ENCODE peak calls at places on chromosomes 2 and 18, in five cellular contexts. One of them, this sample, is unnamed.

GRCh38 chr18:79513381-79514081 is 117.8 kb downstream of the NFATC1 start:
- DNase-seq in HCT116: no peak
- DNase-seq in vagina: peak; percentile 84
- DNase-seq in uterus: no peak
- DNase-seq in right lobe of liver: no peak
- DNase-seq in this sample: no peak

GRCh38 chr18:79068946-79069791 is at the start of gene ATP9B:
- DNase-seq in HCT116: peak; percentile 87
- DNase-seq in vagina: no peak
- DNase-seq in uterus: peak; percentile 97
- DNase-seq in right lobe of liver: peak; percentile 99
- DNase-seq in this sample: peak; percentile 81

GRCh38 chr2:200703132-200703925 is 108.4 kb upstream of the BZW1 start:
- DNase-seq in HCT116: peak; percentile 68
- DNase-seq in vagina: no peak
- DNase-seq in uterus: peak; percentile 18
- DNase-seq in right lobe of liver: no peak
- DNase-seq in this sample: no peak

GRCh38 chr2:153287109-153287801 is 191.3 kb downstream of the RPRM start:
- DNase-seq in HCT116: peak; percentile 47
- DNase-seq in vagina: no peak
- DNase-seq in uterus: no peak
- DNase-seq in right lobe of liver: no peak
- DNase-seq in this sample: no peak

GRCh38 chr2:19038096-19039015 is 320.1 kb downstream of the OSR1 start:
- DNase-seq in HCT116: no peak
- DNase-seq in vagina: no peak
- DNase-seq in uterus: no peak
- DNase-seq in right lobe of liver: no peak
- DNase-seq in this sample: no peak

GRCh38 chr2:19623488-19623887 is 265.1 kb upstream of the OSR1 start:
- DNase-seq in HCT116: no peak
- DNase-seq in vagina: no peak
- DNase-seq in uterus: no peak
- DNase-seq in right lobe of liver: no peak
- DNase-seq in this sample: no peak

GRCh38 chr2:31558401-31559295 is 22.1 kb downstream of the SRD5A2 start:
- DNase-seq in HCT116: no peak
- DNase-seq in vagina: no peak
- DNase-seq in uterus: no peak
- DNase-seq in right lobe of liver: peak; percentile 79
- DNase-seq in this sample: no peak

GRCh38 chr2:216860738-216861137 is 874 bp upstream of the TNP1 start:
- DNase-seq in HCT116: no peak
- DNase-seq in vagina: no peak
- DNase-seq in uterus: no peak
- DNase-seq in right lobe of liver: no peak
- DNase-seq in this sample: no peak

GRCh38 chr18:46071615-46071893 is 506 bp downstream of the PSTPIP2 start:
- DNase-seq in HCT116: no peak
- DNase-seq in vagina: no peak
- DNase-seq in uterus: no peak
- DNase-seq in right lobe of liver: no peak
- DNase-seq in this sample: no peak

GRCh38 chr2:112881217-112882000 is 29.6 kb upstream of the IL37 start:
- DNase-seq in HCT116: peak; percentile 16
- DNase-seq in vagina: no peak
- DNase-seq in uterus: no peak
- DNase-seq in right lobe of liver: no peak
- DNase-seq in this sample: no peak

GRCh38 chr2:182545420-182546167 is 118.8 kb upstream of the PDE1A start:
- DNase-seq in HCT116: no peak
- DNase-seq in vagina: no peak
- DNase-seq in uterus: no peak
- DNase-seq in right lobe of liver: no peak
- DNase-seq in this sample: no peak
- H3K27ac ChIP-seq in HCT116: no peak overlapping the region
- H3K27ac ChIP-seq in vagina: no peak overlapping the region
- H3K27ac ChIP-seq in uterus: peak overlapping the region; percentile 17
- H3K27ac ChIP-seq in right lobe of liver: no peak overlapping the region
- H3K27ac ChIP-seq in this sample: no peak overlapping the region

GRCh38 chr2:160492401-160493226 is 993 bp downstream of the RBMS1 start:
- DNase-seq in HCT116: peak; percentile 13
- DNase-seq in vagina: no peak
- DNase-seq in uterus: peak; percentile 80
- DNase-seq in right lobe of liver: peak; percentile 83
- DNase-seq in this sample: no peak
- TF ChIP-seq POLR2A in HCT116: no peak
- TF ChIP-seq POLR2A in vagina: peak; percentile 15
- TF ChIP-seq POLR2A in uterus: peak; percentile 52
- TF ChIP-seq POLR2A in right lobe of liver: peak; percentile 56
- TF ChIP-seq POLR2A in this sample: no peak

GRCh38 chr2:83071914-83072313 is 1387.2 kb downstream of the SUCLG1 start:
- DNase-seq in HCT116: no peak
- DNase-seq in vagina: no peak
- DNase-seq in uterus: no peak
- DNase-seq in right lobe of liver: no peak
- DNase-seq in this sample: no peak
- TF ChIP-seq CTCF in HCT116: no peak
- TF ChIP-seq CTCF in vagina: no peak
- TF ChIP-seq CTCF in uterus: no peak
- TF ChIP-seq CTCF in right lobe of liver: no peak
- TF ChIP-seq CTCF in this sample: no peak

DNA sequence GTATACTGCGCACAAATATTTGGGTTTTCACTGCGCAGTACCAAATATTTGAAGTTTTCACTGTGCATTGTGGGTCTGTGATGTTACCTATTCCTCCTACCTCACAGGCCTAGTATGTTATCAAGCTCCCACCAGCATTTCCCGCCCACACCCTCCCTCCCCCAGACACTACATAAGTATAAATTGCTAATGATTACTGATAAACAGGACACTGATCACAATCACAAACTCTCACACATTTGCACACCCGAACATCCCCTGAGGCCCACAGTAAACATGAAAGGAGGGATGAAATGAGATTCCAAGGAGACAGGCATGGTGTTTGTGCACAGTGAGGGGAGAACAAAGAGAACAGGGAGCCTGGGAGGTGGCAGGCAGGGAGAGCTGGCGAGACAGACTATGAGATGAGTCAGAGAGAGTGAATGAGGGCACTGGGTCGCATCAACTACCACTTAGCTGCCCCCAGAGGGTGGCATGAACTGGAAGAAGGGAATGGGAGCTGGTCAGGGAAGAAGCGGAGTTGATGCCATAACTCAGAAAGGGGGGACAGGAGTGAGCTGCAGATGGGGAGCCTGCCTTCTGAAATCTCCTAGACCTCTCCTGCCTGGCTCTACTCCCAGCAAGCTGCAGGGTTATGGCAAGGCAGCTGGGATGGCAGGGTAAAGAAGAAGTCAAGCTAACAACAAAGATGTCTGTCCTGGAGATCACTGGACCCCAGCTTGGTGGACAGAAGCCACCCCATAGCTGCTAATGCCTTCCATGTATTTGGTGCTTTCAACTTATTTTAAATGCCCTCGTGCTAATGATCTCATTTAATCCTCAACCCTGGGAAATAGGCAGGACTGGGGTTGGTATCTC is 5.2 kb downstream of the KIF3C start:
- DNase-seq in HCT116: no peak
- DNase-seq in vagina: no peak
- DNase-seq in uterus: no peak
- DNase-seq in right lobe of liver: no peak
- DNase-seq in this sample: no peak
- H3K27ac ChIP-seq in HCT116: no peak overlapping the region
- H3K27ac ChIP-seq in vagina: no peak overlapping the region
- H3K27ac ChIP-seq in uterus: no peak overlapping the region
- H3K27ac ChIP-seq in right lobe of liver: no peak overlapping the region
- H3K27ac ChIP-seq in this sample: no peak overlapping the region

GRCh38 chr2:221097949-221098348 is 474.2 kb downstream of the EPHA4 start:
- DNase-seq in HCT116: no peak
- DNase-seq in vagina: no peak
- DNase-seq in uterus: no peak
- DNase-seq in right lobe of liver: no peak
- DNase-seq in this sample: no peak
- TF ChIP-seq POLR2A in HCT116: no peak
- TF ChIP-seq POLR2A in vagina: no peak
- TF ChIP-seq POLR2A in uterus: no peak
- TF ChIP-seq POLR2A in right lobe of liver: no peak
- TF ChIP-seq POLR2A in this sample: no peak

DNA sequence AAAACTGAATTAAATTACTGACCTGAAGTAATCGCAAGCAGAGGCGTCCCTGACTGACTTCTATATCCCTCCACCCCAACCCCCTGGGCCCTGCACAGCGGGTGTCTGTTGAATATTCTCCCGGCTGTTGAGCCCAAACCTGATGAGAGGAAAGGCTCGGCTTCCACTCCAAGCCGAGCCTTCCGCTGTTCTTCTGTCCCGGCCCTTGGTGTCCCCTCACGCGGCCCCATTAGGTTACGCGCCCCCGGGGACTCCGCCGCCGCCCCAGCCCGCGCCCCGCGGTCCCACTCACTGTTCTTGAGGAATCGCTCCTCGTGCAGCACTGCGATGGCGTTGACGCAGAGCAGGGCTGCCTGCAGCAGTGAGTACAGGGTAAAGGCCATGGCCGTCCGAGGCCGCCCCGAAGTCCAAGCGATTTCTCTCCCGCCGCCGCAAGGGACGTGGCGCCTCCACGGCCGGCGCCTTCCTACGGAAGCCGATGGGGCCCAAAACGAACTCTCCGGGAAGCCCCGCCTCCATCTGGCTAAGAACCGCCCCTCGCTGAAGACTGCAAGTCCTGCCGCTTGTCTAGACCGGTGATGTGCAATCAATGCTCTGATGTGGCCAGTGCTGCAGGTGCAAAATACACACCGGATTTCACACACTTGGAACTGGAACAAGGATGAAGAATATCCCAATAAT is at the start of gene IER3IP1:
- DNase-seq in HCT116: peak; percentile 86
- DNase-seq in vagina: no peak
- DNase-seq in uterus: peak; percentile 91
- DNase-seq in right lobe of liver: peak; percentile 94
- DNase-seq in this sample: peak; percentile 25
- TF ChIP-seq CTCF in HCT116: no peak
- TF ChIP-seq CTCF in vagina: no peak
- TF ChIP-seq CTCF in uterus: peak; percentile 23
- TF ChIP-seq CTCF in right lobe of liver: no peak
- TF ChIP-seq CTCF in this sample: no peak

GRCh38 chr18:657311-657997 is at the start of gene TYMS:
- DNase-seq in HCT116: peak; percentile 63
- DNase-seq in vagina: no peak
- DNase-seq in uterus: no peak
- DNase-seq in right lobe of liver: peak; percentile 61
- DNase-seq in this sample: no peak
- H3K27ac ChIP-seq in HCT116: peak within 1 kb of the TSS; percentile 100
- H3K27ac ChIP-seq in vagina: peak within 1 kb of the TSS; percentile 4
- H3K27ac ChIP-seq in uterus: peak within 1 kb of the TSS; percentile 31
- H3K27ac ChIP-seq in right lobe of liver: peak within 1 kb of the TSS; percentile 5
- H3K27ac ChIP-seq in this sample: peak within 1 kb of the TSS; percentile 63

GRCh38 chr2:231602874-231603467 is 10.3 kb downstream of the TEX44 start:
- DNase-seq in HCT116: no peak
- DNase-seq in vagina: no peak
- DNase-seq in uterus: no peak
- DNase-seq in right lobe of liver: no peak
- DNase-seq in this sample: no peak

GRCh38 chr2:231604685-231605606 is 12.3 kb downstream of the TEX44 start:
- DNase-seq in HCT116: peak; percentile 94
- DNase-seq in vagina: no peak
- DNase-seq in uterus: peak; percentile 100
- DNase-seq in right lobe of liver: peak; percentile 99
- DNase-seq in this sample: peak; percentile 69

GRCh38 chr2:231605607-231606091 is 13.0 kb downstream of the TEX44 start:
- DNase-seq in HCT116: no peak
- DNase-seq in vagina: no peak
- DNase-seq in uterus: no peak
- DNase-seq in right lobe of liver: no peak
- DNase-seq in this sample: no peak

GRCh38 chr2:231601356-231602229 is 8.9 kb downstream of the TEX44 start:
- DNase-seq in HCT116: peak; percentile 82
- DNase-seq in vagina: no peak
- DNase-seq in uterus: peak; percentile 86
- DNase-seq in right lobe of liver: peak; percentile 84
- DNase-seq in this sample: no peak

DNA sequence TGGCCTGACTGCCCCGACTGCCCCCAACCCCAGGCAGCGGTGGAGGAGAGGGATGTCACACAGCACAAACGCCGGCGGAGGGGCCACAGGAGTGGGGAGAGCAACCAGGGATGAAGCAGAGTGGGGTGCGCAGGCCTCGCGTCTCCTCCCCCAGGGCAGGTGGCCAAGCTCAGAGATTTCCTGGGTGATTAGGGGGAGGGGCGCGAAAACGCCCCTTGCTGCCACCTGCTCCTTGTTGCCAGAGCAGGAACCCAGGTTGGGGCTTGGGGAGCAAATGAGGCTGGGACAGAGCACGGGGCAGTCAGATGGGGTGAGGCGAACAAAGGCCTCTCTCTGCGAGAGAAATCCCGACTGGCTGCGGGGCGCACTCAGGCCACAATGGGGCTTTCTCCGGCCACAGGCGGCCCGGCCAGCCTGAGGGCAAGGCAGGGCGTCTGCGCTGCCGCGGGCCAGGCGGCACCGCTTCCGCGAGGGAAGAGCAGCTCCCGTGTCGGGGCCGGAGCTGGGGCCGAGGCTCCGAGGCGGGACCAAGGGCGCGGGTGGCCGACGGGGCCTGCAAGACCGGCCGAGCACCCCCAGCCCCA is 11.5 kb downstream of the TEX44 start:
- DNase-seq in HCT116: no peak
- DNase-seq in vagina: no peak
- DNase-seq in uterus: peak; percentile 76
- DNase-seq in right lobe of liver: peak; percentile 70
- DNase-seq in this sample: no peak
- TF ChIP-seq POLR2A in HCT116: no peak
- TF ChIP-seq POLR2A in vagina: peak; percentile 84
- TF ChIP-seq POLR2A in uterus: peak; percentile 96
- TF ChIP-seq POLR2A in right lobe of liver: peak; percentile 71
- TF ChIP-seq POLR2A in this sample: peak; percentile 80

DNA sequence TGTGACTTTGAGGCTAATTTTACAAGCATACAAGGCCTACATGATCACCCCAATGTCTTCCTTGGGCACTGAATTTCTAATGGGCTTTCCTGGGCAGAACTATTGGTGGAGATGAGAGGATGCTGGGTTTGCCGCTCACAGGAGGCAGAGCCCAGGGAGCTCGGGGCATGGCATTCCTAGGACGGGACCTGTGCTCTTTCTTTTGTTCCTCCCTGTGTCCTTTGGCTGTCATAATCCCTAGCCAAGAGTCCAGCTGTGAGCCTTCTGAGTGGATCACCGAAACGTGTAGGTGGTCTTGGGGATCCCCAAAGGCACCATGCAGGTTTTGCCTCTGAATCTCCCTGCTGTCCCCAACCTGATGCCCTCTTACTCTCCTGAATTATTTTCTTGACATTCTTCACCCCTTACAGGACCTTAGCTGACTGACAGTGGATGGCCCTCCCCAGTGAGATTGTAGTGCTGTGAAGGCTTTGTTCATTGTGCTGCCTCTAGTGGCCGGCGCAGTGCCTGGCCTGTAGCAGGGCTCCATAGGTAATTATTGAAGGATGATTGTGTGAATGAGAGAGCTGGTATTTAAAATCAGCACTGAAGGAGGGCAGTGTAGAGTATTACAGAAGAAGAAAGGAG is 221.9 kb downstream of the ZNF407 start:
- DNase-seq in HCT116: no peak
- DNase-seq in vagina: no peak
- DNase-seq in uterus: no peak
- DNase-seq in right lobe of liver: no peak
- DNase-seq in this sample: no peak
- TF ChIP-seq CTCF in HCT116: peak; percentile 56
- TF ChIP-seq CTCF in vagina: no peak
- TF ChIP-seq CTCF in uterus: no peak
- TF ChIP-seq CTCF in right lobe of liver: peak; percentile 22
- TF ChIP-seq CTCF in this sample: peak; percentile 30